ENCODE peak calls at places on chromosomes 12 and 14, in eight cellular contexts. D is GM23338, R is K562, Y is endothelial cell of umbilical vein, W is HepG2, H is transverse colon, K is upper lobe of left lung, A is vagina. O is an unnamed sample.

GRCh38 chr14:103593577-103593976 is 30.8 kb downstream of the COA8 start:
- DNase-seq in H (no peak), R (no peak), Y (peak; percentile 28), W (no peak), D (no peak), A (no peak), K (no peak), O (no peak)

GRCh38 chr12:58293308-58293983 is 352.1 kb downstream of the ATP23 start:
- DNase-seq in H (no peak), R (no peak), D (no peak), W (no peak), K (no peak), A (no peak), Y (no peak), O (no peak)

GRCh38 chr12:288687-289086 is 26.1 kb upstream of the SLC6A13 start:
- DNase-seq in Y (no peak), D (no peak), H (no peak), A (no peak), K (no peak), W (no peak), R (no peak), O (no peak)

GRCh38 chr12:15963271-15963670 is 52.1 kb downstream of the DERA start:
- DNase-seq in R (no peak), K (no peak), H (no peak), Y (peak; percentile 29), D (no peak), W (no peak), A (no peak), O (no peak)

GRCh38 chr12:45343269-45344051 is 127.6 kb downstream of the ANO6 start:
- DNase-seq in H (no peak), Y (no peak), W (peak; percentile 46), D (no peak), R (peak; percentile 17), K (peak; percentile 0), A (no peak), O (no peak)

GRCh38 chr14:72495668-72496067 is 398.2 kb downstream of the DPF3 start:
- DNase-seq in H (no peak), Y (no peak), D (no peak), A (no peak), W (no peak), R (no peak), K (no peak), O (no peak)

GRCh38 chr14:93764211-93764659 is 24.1 kb downstream of the PRIMA1 start:
- DNase-seq in K (no peak), A (no peak), Y (no peak), R (no peak), W (no peak), D (no peak), H (peak; percentile 47), O (no peak)

GRCh38 chr14:61334197-61334701 is 12.9 kb downstream of the PRKCH start:
- DNase-seq in K (no peak), W (no peak), D (peak; percentile 2), A (no peak), R (no peak), H (no peak), Y (peak; percentile 32), O (no peak)

GRCh38 chr12:116545936-116546335 is 13.2 kb upstream of the MAP1LC3B2 start:
- DNase-seq in H (no peak), Y (no peak), W (no peak), A (no peak), K (no peak), R (no peak), D (no peak), O (no peak)

GRCh38 chr12:1093166-1093751 is 102.2 kb downstream of the ERC1 start:
- DNase-seq in K (no peak), Y (peak; percentile 73), W (peak; percentile 71), D (peak; percentile 85), A (no peak), R (peak; percentile 57), H (no peak), O (no peak)

GRCh38 chr14:90356925-90357324 is 25.2 kb upstream of the NRDE2 start:
- DNase-seq in R (no peak), H (no peak), W (no peak), K (no peak), A (no peak), Y (no peak), D (no peak), O (no peak)

GRCh38 chr12:26817183-26817591 is 15.8 kb downstream of the ITPR2 start:
- DNase-seq in R (no peak), Y (no peak), W (no peak), A (no peak), H (no peak), K (no peak), D (no peak), O (no peak)

GRCh38 chr12:22409071-22409951 is 74.8 kb upstream of the ST8SIA1 start:
- DNase-seq in D (no peak), A (no peak), H (no peak), Y (no peak), K (no peak), W (no peak), R (peak; percentile 2), O (peak; percentile 37)

GRCh38 chr12:56163533-56164344 is 5.6 kb downstream of the MYL6 start:
- DNase-seq in Y (no peak), W (no peak), A (no peak), H (no peak), R (no peak), D (peak; percentile 57), K (peak; percentile 57), O (no peak)

GRCh38 chr12:122138181-122138580 is 35.8 kb downstream of the IL31 start:
- DNase-seq in D (no peak), H (no peak), Y (no peak), R (no peak), A (no peak), W (no peak), K (no peak), O (no peak)

GRCh38 chr12:10136637-10137205 is 6.7 kb upstream of the CLEC7A start:
- DNase-seq in K (no peak), W (peak; percentile 4), D (no peak), R (no peak), Y (no peak), H (no peak), A (no peak), O (no peak)

GRCh38 chr14:25431211-25432076 is 381.5 kb upstream of the STXBP6 start:
- DNase-seq in A (no peak), R (peak; percentile 13), W (peak; percentile 53), K (no peak), H (peak; percentile 19), D (peak; percentile 76), Y (no peak), O (no peak)

GRCh38 chr14:89176090-89176757 is 240.8 kb downstream of the FOXN3 start:
- DNase-seq in Y (no peak), K (no peak), A (no peak), D (no peak), H (no peak), W (no peak), R (no peak), O (no peak)

GRCh38 chr14:63510538-63510937 is 32.6 kb downstream of the PPP2R5E start:
- DNase-seq in H (no peak), R (no peak), A (no peak), K (no peak), Y (no peak), W (no peak), D (no peak), O (no peak)

DNA sequence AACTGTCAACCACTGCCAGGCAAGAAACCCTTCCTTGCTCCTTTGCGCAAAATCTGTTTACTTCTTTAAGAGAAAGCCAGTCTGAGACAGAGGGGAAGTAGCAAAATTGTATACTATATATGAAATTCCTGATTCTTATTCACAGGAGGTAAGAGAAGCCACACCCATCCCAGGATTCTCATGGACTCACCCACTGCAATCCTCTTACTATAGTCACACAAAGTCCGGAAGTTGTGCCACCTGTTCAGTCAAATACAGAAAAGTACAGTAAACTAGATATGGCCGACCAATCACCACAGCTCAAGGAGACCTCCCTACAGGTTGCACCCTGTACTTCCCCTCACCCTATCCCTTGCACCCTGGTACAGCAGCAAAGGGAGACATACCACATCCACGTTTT is 2.9 kb downstream of the PRMT5 start:
- DNase-seq in Y (no peak), H (peak; percentile 48), A (no peak), R (no peak), K (no peak), W (no peak), D (no peak), O (no peak)
- H3K4me3 ChIP-seq in Y (no peak overlapping the region), H (no peak overlapping the region), A (no peak overlapping the region), R (no peak overlapping the region), K (no peak overlapping the region), W (no peak overlapping the region), D (no peak overlapping the region), O (no peak overlapping the region)

GRCh38 chr12:109487181-109488050 is 10.0 kb downstream of the UBE3B start:
- DNase-seq in K (no peak), R (no peak), A (no peak), H (no peak), Y (no peak), D (no peak), W (no peak), O (no peak)
- H3K36me3 ChIP-seq in K (peaks cover 94% of the 10 kb centered on the region), R (peaks cover 86% of the 10 kb centered on the region), A (peaks cover 92% of the 10 kb centered on the region), H (no peaks in the 10 kb centered on the region), Y (peaks cover 17% of the 10 kb centered on the region), D (peaks cover 17% of the 10 kb centered on the region), W (peaks cover 28% of the 10 kb centered on the region), O (peaks cover 73% of the 10 kb centered on the region)

GRCh38 chr12:2795291-2796186 is 769 bp downstream of the FKBP4 start:
- DNase-seq in Y (peak; percentile 57), D (peak; percentile 79), H (peak; percentile 86), A (no peak), R (peak; percentile 80), K (peak; percentile 95), W (peak; percentile 17), O (no peak)
- TF ChIP-seq POLR2AphosphoS5 in Y (peak; percentile 47), D (no peak), H (peak; percentile 57), A (peak; percentile 69), R (no peak), K (peak; percentile 33), W (peak; percentile 29), O (peak; percentile 58)

GRCh38 chr12:13981296-13981962 is at the start of gene GRIN2B:
- DNase-seq in Y (no peak), A (no peak), W (no peak), R (no peak), K (peak; percentile 59), D (peak; percentile 76), H (no peak), O (no peak)

GRCh38 chr12:13986031-13986430 is 4.6 kb upstream of the GRIN2B start:
- DNase-seq in A (no peak), R (no peak), K (no peak), Y (no peak), H (no peak), W (no peak), D (no peak), O (no peak)

GRCh38 chr12:13976880-13977279 is 4.5 kb downstream of the GRIN2B start:
- DNase-seq in K (no peak), D (no peak), Y (no peak), R (no peak), W (no peak), A (no peak), H (no peak), O (no peak)

GRCh38 chr12:13980548-13981295 is 680 bp downstream of the GRIN2B start:
- DNase-seq in A (no peak), R (no peak), W (no peak), D (peak; percentile 60), K (peak; percentile 81), Y (no peak), H (no peak), O (no peak)

DNA sequence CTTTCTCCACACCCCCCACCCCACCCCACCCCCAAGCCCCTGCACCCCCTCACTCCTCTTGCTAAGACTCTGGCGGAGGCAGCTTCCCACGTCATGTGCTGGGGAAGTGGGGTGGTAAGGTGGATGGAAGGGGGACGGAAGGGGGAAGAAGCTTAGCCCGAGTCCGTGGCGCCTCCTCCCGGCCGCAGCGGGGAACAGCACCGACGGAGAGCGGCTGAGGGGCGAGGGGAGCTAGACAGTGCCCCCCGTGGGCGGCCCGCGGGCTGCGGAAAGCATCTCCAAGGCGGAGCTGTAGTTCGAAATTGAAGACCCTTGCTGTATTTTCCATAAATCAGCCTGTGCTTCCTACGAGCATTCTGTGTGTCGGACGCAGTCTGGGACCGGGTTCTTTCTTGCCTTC is 608 bp upstream of the GRIN2B start:
- DNase-seq in W (no peak), Y (no peak), R (no peak), D (peak; percentile 88), H (peak; percentile 15), A (no peak), K (peak; percentile 82), O (no peak)
- H3K4me3 ChIP-seq in W (no peak overlapping the region), Y (no peak overlapping the region), R (no peak overlapping the region), D (peak overlapping the region; percentile 96), H (peak overlapping the region; percentile 31), A (peak overlapping the region; percentile 18), K (peak overlapping the region; percentile 20), O (no peak overlapping the region)